ENCODE peak calls at places on chromosomes 11 and 22, in five cellular contexts. One of them, this sample, is unnamed.
A peak's percentile ranks its signal among the peaks of the same experiment; 100 is the strongest.

GRCh38 chr11:85809191-85809590 is 1.8 kb downstream of the SYTL2 start:
- DNase-seq in pancreas: no peak
- DNase-seq in fibroblast of lung: no peak
- DNase-seq in HL-60: no peak
- DNase-seq in epithelial cell of esophagus: no peak
- DNase-seq in this sample: no peak

GRCh38 chr11:79228417-79228755 is 212.4 kb downstream of the TENM4 start:
- DNase-seq in epithelial cell of esophagus: no peak
- DNase-seq in fibroblast of lung: no peak
- DNase-seq in pancreas: no peak
- DNase-seq in HL-60: no peak
- DNase-seq in this sample: no peak

GRCh38 chr11:24496371-24496727 is 504 bp upstream of the LUZP2 start:
- DNase-seq in HL-60: no peak
- DNase-seq in epithelial cell of esophagus: no peak
- DNase-seq in pancreas: no peak
- DNase-seq in fibroblast of lung: peak; percentile 24
- DNase-seq in this sample: no peak

GRCh38 chr11:72263363-72263762 is 19.4 kb upstream of the PHOX2A start:
- DNase-seq in pancreas: no peak
- DNase-seq in epithelial cell of esophagus: peak; percentile 67
- DNase-seq in HL-60: no peak
- DNase-seq in fibroblast of lung: peak; percentile 54
- DNase-seq in this sample: no peak

GRCh38 chr11:74739546-74740270 is 8.5 kb upstream of the CHRDL2 start:
- DNase-seq in HL-60: peak; percentile 38
- DNase-seq in fibroblast of lung: peak; percentile 74
- DNase-seq in epithelial cell of esophagus: peak; percentile 76
- DNase-seq in pancreas: no peak
- DNase-seq in this sample: no peak

GRCh38 chr11:45025716-45026492 is 75.2 kb upstream of the TP53I11 start:
- DNase-seq in epithelial cell of esophagus: no peak
- DNase-seq in fibroblast of lung: peak; percentile 38
- DNase-seq in HL-60: peak; percentile 23
- DNase-seq in pancreas: no peak
- DNase-seq in this sample: no peak

GRCh38 chr22:43118024-43118849 is 7.7 kb downstream of the BIK start:
- DNase-seq in pancreas: no peak
- DNase-seq in fibroblast of lung: no peak
- DNase-seq in HL-60: no peak
- DNase-seq in epithelial cell of esophagus: no peak
- DNase-seq in this sample: no peak

GRCh38 chr22:36163497-36163896 is 2.9 kb upstream of the APOL3 start:
- DNase-seq in epithelial cell of esophagus: no peak
- DNase-seq in HL-60: no peak
- DNase-seq in fibroblast of lung: no peak
- DNase-seq in pancreas: no peak
- DNase-seq in this sample: no peak

GRCh38 chr11:64660205-64660604 is 62.8 kb downstream of the NRXN2 start:
- DNase-seq in pancreas: no peak
- DNase-seq in HL-60: no peak
- DNase-seq in fibroblast of lung: no peak
- DNase-seq in epithelial cell of esophagus: no peak
- DNase-seq in this sample: no peak

GRCh38 chr11:108666373-108666772 is 1.5 kb downstream of the DDX10 start:
- DNase-seq in pancreas: no peak
- DNase-seq in fibroblast of lung: no peak
- DNase-seq in epithelial cell of esophagus: no peak
- DNase-seq in HL-60: no peak
- DNase-seq in this sample: no peak

GRCh38 chr11:60918941-60919275 is 5.0 kb downstream of the TMEM109 start:
- DNase-seq in pancreas: no peak
- DNase-seq in HL-60: no peak
- DNase-seq in epithelial cell of esophagus: peak; percentile 76
- DNase-seq in fibroblast of lung: peak; percentile 18
- DNase-seq in this sample: no peak

GRCh38 chr11:76025817-76026216 is 180.5 kb downstream of the WNT11 start:
- DNase-seq in HL-60: no peak
- DNase-seq in fibroblast of lung: no peak
- DNase-seq in pancreas: no peak
- DNase-seq in epithelial cell of esophagus: no peak
- DNase-seq in this sample: no peak
- TF ChIP-seq CTCF in HL-60: no peak
- TF ChIP-seq CTCF in fibroblast of lung: no peak
- TF ChIP-seq CTCF in pancreas: no peak
- TF ChIP-seq CTCF in epithelial cell of esophagus: no peak
- TF ChIP-seq CTCF in this sample: no peak

DNA sequence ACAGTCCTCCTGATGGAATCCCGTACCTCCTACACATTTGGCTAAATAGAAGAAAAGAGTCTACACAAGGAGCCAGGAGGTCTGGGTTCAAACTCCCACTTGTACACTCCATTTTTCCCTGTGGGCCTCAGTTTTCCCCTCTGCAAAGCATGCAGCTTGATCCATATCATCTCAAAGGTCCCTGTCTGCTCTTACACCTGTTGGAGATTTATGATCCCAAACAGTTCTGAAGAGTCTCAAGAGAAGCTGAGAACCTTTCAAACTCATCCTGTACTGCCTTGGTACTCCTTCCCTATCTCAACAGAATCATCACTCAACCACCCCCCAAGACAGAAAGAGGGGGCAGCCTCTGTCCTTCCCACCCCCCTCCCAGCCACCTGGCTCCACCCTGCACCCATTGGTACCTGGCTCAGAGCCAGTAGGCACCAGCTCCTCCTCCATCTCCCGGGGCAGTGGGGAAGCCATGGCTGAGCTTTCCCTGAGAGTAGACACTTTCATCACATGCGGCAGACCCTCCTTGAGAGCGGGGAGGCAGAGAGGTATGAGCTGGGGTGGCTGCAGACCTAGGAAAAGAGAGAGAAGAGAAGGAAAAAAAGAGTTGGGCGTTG is 3.3 kb downstream of the TNKS1BP1 start:
- DNase-seq in pancreas: no peak
- DNase-seq in HL-60: no peak
- DNase-seq in epithelial cell of esophagus: peak; percentile 35
- DNase-seq in fibroblast of lung: no peak
- DNase-seq in this sample: no peak
- H3K4me3 ChIP-seq in pancreas: no peak overlapping the region
- H3K4me3 ChIP-seq in HL-60: no peak overlapping the region
- H3K4me3 ChIP-seq in epithelial cell of esophagus: peak overlapping the region; percentile 94
- H3K4me3 ChIP-seq in fibroblast of lung: peak overlapping the region; percentile 74
- H3K4me3 ChIP-seq in this sample: peak overlapping the region; percentile 90

GRCh38 chr22:30175743-30176288 is 70.7 kb downstream of the LIF start:
- DNase-seq in fibroblast of lung: no peak
- DNase-seq in pancreas: no peak
- DNase-seq in HL-60: no peak
- DNase-seq in epithelial cell of esophagus: peak; percentile 9
- DNase-seq in this sample: no peak

GRCh38 chr22:30180616-30181015 is 65.9 kb downstream of the LIF start:
- DNase-seq in fibroblast of lung: no peak
- DNase-seq in pancreas: no peak
- DNase-seq in HL-60: no peak
- DNase-seq in epithelial cell of esophagus: no peak
- DNase-seq in this sample: no peak

GRCh38 chr22:30176431-30176830 is 70.1 kb downstream of the LIF start:
- DNase-seq in HL-60: no peak
- DNase-seq in epithelial cell of esophagus: peak; percentile 60
- DNase-seq in fibroblast of lung: no peak
- DNase-seq in pancreas: no peak
- DNase-seq in this sample: no peak

GRCh38 chr22:30181459-30182353 is 64.9 kb downstream of the LIF start:
- DNase-seq in epithelial cell of esophagus: no peak
- DNase-seq in pancreas: no peak
- DNase-seq in fibroblast of lung: no peak
- DNase-seq in HL-60: no peak
- DNase-seq in this sample: no peak

DNA sequence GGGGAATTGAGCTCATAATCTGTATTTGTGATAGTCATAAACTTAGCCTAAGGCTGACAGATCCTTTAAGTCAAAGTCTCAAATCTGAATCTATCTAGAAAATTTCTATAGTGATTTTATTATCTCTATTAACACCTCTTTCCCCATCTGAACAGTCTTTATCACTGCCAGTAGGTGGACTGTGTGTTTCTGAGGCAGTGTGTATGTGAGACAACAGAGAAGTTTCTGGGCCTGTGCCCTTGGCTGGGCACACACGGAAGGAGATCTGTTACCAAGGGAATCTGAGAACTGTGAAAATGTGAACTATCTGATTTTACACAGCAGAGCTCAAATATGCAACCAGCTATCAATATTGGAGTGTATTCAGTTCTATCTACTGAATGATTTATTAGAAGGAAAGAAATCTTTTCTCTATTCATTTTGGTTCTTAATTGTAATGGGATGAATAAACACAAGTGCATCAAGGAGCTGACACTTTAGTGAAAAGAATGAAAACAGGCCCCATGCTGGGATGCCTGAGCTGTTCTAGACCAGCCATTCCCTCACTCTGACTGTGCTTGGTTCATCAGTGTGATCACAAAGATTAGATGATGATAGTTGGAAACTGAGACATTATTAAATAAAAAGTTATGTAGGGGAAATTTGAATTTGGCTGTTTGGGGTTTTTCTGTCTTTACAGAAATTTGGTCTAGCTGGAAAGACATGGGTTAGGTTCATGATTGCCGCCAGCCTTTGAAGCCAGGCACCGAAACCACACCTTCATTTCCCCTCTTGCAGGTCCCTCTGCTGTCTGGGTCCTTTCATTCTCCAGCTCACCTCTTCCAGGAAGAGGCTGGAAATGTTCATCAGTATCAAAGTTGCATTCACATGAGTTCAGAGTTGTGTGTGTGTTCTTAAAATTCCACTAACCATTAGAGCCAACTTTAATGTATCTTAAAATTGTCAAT is 68.1 kb downstream of the LIF start:
- DNase-seq in fibroblast of lung: no peak
- DNase-seq in HL-60: no peak
- DNase-seq in pancreas: no peak
- DNase-seq in epithelial cell of esophagus: no peak
- DNase-seq in this sample: no peak
- TF ChIP-seq CTCF in fibroblast of lung: no peak
- TF ChIP-seq CTCF in HL-60: no peak
- TF ChIP-seq CTCF in pancreas: no peak
- TF ChIP-seq CTCF in epithelial cell of esophagus: no peak
- TF ChIP-seq CTCF in this sample: no peak

DNA sequence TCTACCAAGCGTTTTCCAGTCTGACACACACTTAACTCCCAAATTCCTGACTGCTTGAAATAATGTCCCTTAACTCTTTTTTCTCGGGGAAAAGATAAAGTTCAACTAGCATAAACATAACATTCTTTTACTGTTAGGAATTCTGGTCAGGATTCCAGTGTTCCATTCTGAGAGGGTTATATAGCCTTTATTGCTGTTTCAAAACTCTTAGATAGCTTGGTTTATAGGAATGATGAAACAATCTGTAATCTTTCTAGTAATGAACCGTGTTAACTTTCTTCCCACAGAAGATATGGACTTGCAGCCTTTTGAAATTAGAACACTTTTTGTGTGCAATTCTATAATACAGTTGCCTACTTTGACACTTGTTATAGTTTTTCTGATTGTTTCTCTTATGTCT is 8.6 kb downstream of the REXO2 start:
- DNase-seq in HL-60: no peak
- DNase-seq in epithelial cell of esophagus: no peak
- DNase-seq in pancreas: no peak
- DNase-seq in fibroblast of lung: peak; percentile 89
- DNase-seq in this sample: peak; percentile 64
- H3K4me3 ChIP-seq in HL-60: no peak overlapping the region
- H3K4me3 ChIP-seq in epithelial cell of esophagus: no peak overlapping the region
- H3K4me3 ChIP-seq in pancreas: no peak overlapping the region
- H3K4me3 ChIP-seq in fibroblast of lung: no peak overlapping the region
- H3K4me3 ChIP-seq in this sample: no peak overlapping the region

GRCh38 chr11:46343520-46343919 is 3.7 kb upstream of the DGKZ start:
- DNase-seq in epithelial cell of esophagus: no peak
- DNase-seq in HL-60: no peak
- DNase-seq in fibroblast of lung: no peak
- DNase-seq in pancreas: no peak
- DNase-seq in this sample: no peak

GRCh38 chr11:46347637-46348311 is 511 bp downstream of the DGKZ start:
- DNase-seq in epithelial cell of esophagus: no peak
- DNase-seq in pancreas: no peak
- DNase-seq in HL-60: no peak
- DNase-seq in fibroblast of lung: no peak
- DNase-seq in this sample: no peak

GRCh38 chr11:46346886-46347636 is at the start of gene DGKZ:
- DNase-seq in fibroblast of lung: peak; percentile 73
- DNase-seq in epithelial cell of esophagus: peak; percentile 86
- DNase-seq in HL-60: peak; percentile 81
- DNase-seq in pancreas: peak; percentile 97
- DNase-seq in this sample: no peak

GRCh38 chr11:46345881-46346484 is 1.3 kb upstream of the DGKZ start:
- DNase-seq in HL-60: peak; percentile 71
- DNase-seq in fibroblast of lung: no peak
- DNase-seq in epithelial cell of esophagus: no peak
- DNase-seq in pancreas: no peak
- DNase-seq in this sample: no peak

GRCh38 chr11:46345131-46345597 is 2.1 kb upstream of the DGKZ start:
- DNase-seq in fibroblast of lung: no peak
- DNase-seq in epithelial cell of esophagus: peak; percentile 92
- DNase-seq in pancreas: no peak
- DNase-seq in HL-60: peak; percentile 89
- DNase-seq in this sample: no peak
- TF ChIP-seq CTCF in fibroblast of lung: no peak
- TF ChIP-seq CTCF in epithelial cell of esophagus: peak; percentile 26
- TF ChIP-seq CTCF in pancreas: no peak
- TF ChIP-seq CTCF in HL-60: no peak
- TF ChIP-seq CTCF in this sample: no peak

This sample was measured in AG04449.